ENCODE peak calls at places on chromosomes 16 and 17, in five cellular contexts. N is stimulated activated CD4-positive, alpha-beta T cell treated with anti-CD3 and anti-CD28 coated beads, Interleukin-15, amount 100 ng/mL, for 48 hours; B is MM.1S; Q is activated T-cell treated with anti-CD3 and anti-CD28 coated beads for 48 hours; O is occipital lobe. C is an unnamed sample.

GRCh38 chr17:79850571-79851460 is 11.6 kb upstream of the CBX4 start:
- DNase-seq in N (no peak), Q (no peak), O (no peak), B (no peak), C (peak)

GRCh38 chr17:42509409-42509808 is 26.6 kb upstream of the NAGLU start:
- DNase-seq in Q (no peak), N (no peak), B (no peak), O (no peak), C (no peak)

GRCh38 chr16:22186517-22186916 is 19.6 kb upstream of the EEF2K start:
- DNase-seq in N (no peak), Q (no peak), B (no peak), O (no peak), C (no peak)

GRCh38 chr16:57593990-57594389 is 34.4 kb upstream of the ADGRG1 start:
- DNase-seq in Q (no peak), N (no peak), O (no peak), B (no peak), C (no peak)

GRCh38 chr16:79497951-79498350 is 102.6 kb downstream of the MAF start:
- DNase-seq in N (no peak), O (no peak), B (no peak), Q (no peak), C (no peak)

GRCh38 chr17:37259030-37259735 is 116.6 kb upstream of the C17orf78 start:
- DNase-seq in N (no peak), Q (no peak), O (no peak), B (no peak), C (peak)

GRCh38 chr17:349666-350065 is 2.9 kb downstream of the RPH3AL start:
- DNase-seq in B (no peak), Q (no peak), O (no peak), N (no peak), C (no peak)

GRCh38 chr16:59633996-59634579 is 900.0 kb upstream of the GOT2 start:
- DNase-seq in N (no peak), O (no peak), B (no peak), Q (no peak), C (peak)

GRCh38 chr16:20781697-20782096 is 17.9 kb downstream of the ACSM3 start:
- DNase-seq in Q (no peak), B (no peak), O (no peak), N (no peak), C (no peak)

GRCh38 chr17:5122586-5123342 is 6.9 kb downstream of the USP6 start:
- DNase-seq in N (no peak), Q (no peak), B (no peak), O (no peak), C (no peak)

GRCh38 chr16:8855051-8855786 is 13.6 kb downstream of the CARHSP1 start:
- DNase-seq in B (peak), N (no peak), Q (no peak), O (no peak), C (no peak)

GRCh38 chr17:51641999-51642398 is 381.7 kb downstream of the UTP18 start:
- DNase-seq in Q (no peak), O (no peak), N (no peak), B (no peak), C (no peak)

GRCh38 chr17:56146005-56146404 is 7.3 kb upstream of the ANKFN1 start:
- DNase-seq in Q (no peak), O (no peak), N (no peak), B (no peak), C (no peak)

GRCh38 chr17:69058165-69058564 is 2.6 kb downstream of the ABCA9 start:
- DNase-seq in Q (no peak), N (no peak), B (no peak), O (no peak), C (no peak)

GRCh38 chr17:82242977-82243647 is 14.3 kb downstream of the SLC16A3 start:
- DNase-seq in O (peak), Q (no peak), B (no peak), N (no peak), C (peak)

C was measured in kidney tubule cell.